ENCODE peak calls at places on chromosomes 6 and 20, in nine cellular contexts. X is ascending aorta, Z is A673, U is breast epithelium, V is dorsolateral prefrontal cortex, H is uterus, P is endothelial cell of umbilical vein, J is left lung, R is A549. L is an unnamed sample.

GRCh38 chr6:94668896-94669295 is 908.4 kb upstream of the MANEA start:
- DNase-seq in X (no peak), Z (no peak), U (no peak), V (no peak), H (no peak), P (no peak), J (no peak), R (no peak), L (no peak)

GRCh38 chr20:47727170-47727880 is 58.0 kb downstream of the SULF2 start:
- DNase-seq in X (peak; percentile 60), Z (no peak), U (no peak), V (no peak), H (no peak), P (no peak), J (peak; percentile 87), R (no peak), L (no peak)

GRCh38 chr6:36160147-36160760 is 29.9 kb downstream of the MAPK13 start:
- DNase-seq in X (no peak), Z (no peak), U (no peak), V (no peak), H (no peak), P (no peak), J (no peak), R (no peak), L (no peak)

GRCh38 chr20:57315964-57316480 is 13.6 kb upstream of the SPO11 start:
- DNase-seq in X (no peak), Z (no peak), U (no peak), V (no peak), H (no peak), P (no peak), J (no peak), R (no peak), L (no peak)

GRCh38 chr6:53358440-53359087 is 9.8 kb upstream of the ELOVL5 start:
- DNase-seq in X (no peak), Z (no peak), U (no peak), V (no peak), H (no peak), P (no peak), J (no peak), R (no peak), L (no peak)

GRCh38 chr6:29791786-29792122 is 35.9 kb upstream of the HLA-G start:
- DNase-seq in X (no peak), Z (no peak), U (no peak), V (no peak), H (no peak), P (no peak), J (no peak), R (no peak), L (no peak)

GRCh38 chr20:63894358-63895201 is at the start of gene DNAJC5:
- DNase-seq in X (peak; percentile 64), Z (peak; percentile 95), U (peak; percentile 90), V (peak; percentile 97), H (peak; percentile 95), P (peak; percentile 91), J (peak; percentile 99), R (peak; percentile 92), L (peak; percentile 72)

GRCh38 chr6:75317503-75318206 is 33.1 kb upstream of the TMEM30A start:
- DNase-seq in X (no peak), Z (peak; percentile 11), U (no peak), V (no peak), H (no peak), P (peak; percentile 71), J (no peak), R (no peak), L (no peak)

GRCh38 chr6:82704048-82704447 is 340.4 kb downstream of the TPBG start:
- DNase-seq in X (no peak), Z (no peak), U (no peak), V (no peak), H (no peak), P (no peak), J (no peak), R (no peak), L (no peak)

GRCh38 chr20:25273541-25274358 is 25.9 kb downstream of the PYGB start:
- DNase-seq in X (no peak), Z (no peak), U (peak; percentile 70), V (peak; percentile 68), H (peak; percentile 11), P (no peak), J (no peak), R (no peak), L (peak; percentile 73)

GRCh38 chr20:8589956-8590355 is 457.9 kb downstream of the PLCB1 start:
- DNase-seq in X (no peak), Z (no peak), U (no peak), V (no peak), H (no peak), P (peak; percentile 86), J (no peak), R (no peak), L (no peak)

GRCh38 chr20:57250607-57251343 is 15.7 kb downstream of the BMP7 start:
- DNase-seq in X (no peak), Z (peak; percentile 59), U (no peak), V (no peak), H (no peak), P (no peak), J (no peak), R (no peak), L (no peak)

GRCh38 chr6:135496805-135497411 is 632 bp downstream of the AHI1 start:
- DNase-seq in X (no peak), Z (peak; percentile 3), U (no peak), V (no peak), H (no peak), P (no peak), J (no peak), R (no peak), L (no peak)

GRCh38 chr6:35477551-35478179 is 9.5 kb downstream of the RPL10A start:
- DNase-seq in X (no peak), Z (no peak), U (no peak), V (no peak), H (no peak), P (no peak), J (no peak), R (no peak), L (no peak)

DNA sequence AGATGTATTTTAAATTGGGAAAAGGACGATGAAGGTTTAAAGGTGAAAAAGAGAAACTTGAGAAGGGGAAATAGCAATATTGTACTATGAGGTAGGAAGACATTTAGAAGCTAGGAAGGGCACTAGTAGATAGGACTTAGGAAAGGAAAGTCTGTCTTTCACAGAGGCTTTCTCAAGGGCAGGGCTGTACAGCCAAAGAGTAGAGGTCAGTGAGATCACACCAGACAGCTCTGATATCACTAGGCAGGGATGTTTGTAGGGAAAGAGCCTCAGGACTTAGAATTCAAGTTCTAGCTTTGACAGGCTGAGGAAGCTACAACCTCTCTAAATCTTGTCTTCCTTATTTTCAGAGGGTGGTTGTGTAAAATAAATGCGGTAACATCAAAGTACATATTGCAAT is 160.4 kb upstream of the SLC22A16 start:
- DNase-seq in X (no peak), Z (no peak), U (no peak), V (no peak), H (no peak), P (no peak), J (no peak), R (no peak), L (no peak)
- H3K27ac ChIP-seq in X (no peak overlapping the region), Z (no peak overlapping the region), U (no peak overlapping the region), V (peak overlapping the region; percentile 39), H (no peak overlapping the region), P (no peak overlapping the region), J (no peak overlapping the region), R (no peak overlapping the region), L (no peak overlapping the region)

GRCh38 chr20:51129201-51129671 is 106.3 kb upstream of the KCNG1 start:
- DNase-seq in X (no peak), Z (no peak), U (no peak), V (no peak), H (no peak), P (no peak), J (no peak), R (no peak), L (no peak)
- H3K27ac ChIP-seq in X (no peak overlapping the region), Z (no peak overlapping the region), U (no peak overlapping the region), V (no peak overlapping the region), H (no peak overlapping the region), P (no peak overlapping the region), J (no peak overlapping the region), R (peak overlapping the region; percentile 11), L (no peak overlapping the region)

DNA sequence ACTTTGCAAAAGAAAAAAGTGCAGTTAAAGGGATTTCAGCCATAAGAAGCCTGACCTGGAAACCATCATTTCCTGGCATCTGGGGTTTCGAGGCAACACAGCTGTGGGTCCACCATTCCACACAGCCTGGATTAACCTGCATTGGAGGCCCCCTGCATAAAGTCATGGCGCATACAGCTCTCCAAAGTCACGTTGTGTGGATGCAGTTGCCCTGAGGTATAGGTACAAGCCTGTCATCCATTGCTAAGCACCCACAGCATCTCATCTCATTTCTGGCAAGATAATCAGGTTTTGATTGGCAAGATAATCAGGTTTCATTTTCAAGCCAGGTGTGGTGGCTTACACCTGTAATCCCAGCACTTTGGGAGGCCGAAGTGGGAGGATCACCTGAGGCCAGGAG is 54.5 kb upstream of the TAGAP start:
- DNase-seq in X (no peak), Z (no peak), U (no peak), V (no peak), H (no peak), P (no peak), J (no peak), R (no peak), L (no peak)
- H3K27ac ChIP-seq in X (no peak overlapping the region), Z (no peak overlapping the region), U (peak overlapping the region; percentile 45), V (no peak overlapping the region), H (no peak overlapping the region), P (no peak overlapping the region), J (peak overlapping the region; percentile 50), R (no peak overlapping the region), L (no peak overlapping the region)

GRCh38 chr6:40343887-40344565 is 243.1 kb downstream of the LRFN2 start:
- DNase-seq in X (no peak), Z (no peak), U (no peak), V (peak; percentile 23), H (no peak), P (no peak), J (no peak), R (no peak), L (no peak)

GRCh38 chr6:40342674-40343230 is 244.4 kb downstream of the LRFN2 start:
- DNase-seq in X (no peak), Z (peak; percentile 42), U (no peak), V (peak; percentile 3), H (no peak), P (no peak), J (no peak), R (no peak), L (peak; percentile 45)

GRCh38 chr6:40341726-40342125 is 245.4 kb downstream of the LRFN2 start:
- DNase-seq in X (no peak), Z (no peak), U (no peak), V (peak; percentile 2), H (no peak), P (no peak), J (no peak), R (no peak), L (no peak)

GRCh38 chr6:40344566-40345185 is 242.5 kb downstream of the LRFN2 start:
- DNase-seq in X (no peak), Z (no peak), U (peak; percentile 13), V (peak; percentile 12), H (no peak), P (no peak), J (no peak), R (no peak), L (no peak)

DNA sequence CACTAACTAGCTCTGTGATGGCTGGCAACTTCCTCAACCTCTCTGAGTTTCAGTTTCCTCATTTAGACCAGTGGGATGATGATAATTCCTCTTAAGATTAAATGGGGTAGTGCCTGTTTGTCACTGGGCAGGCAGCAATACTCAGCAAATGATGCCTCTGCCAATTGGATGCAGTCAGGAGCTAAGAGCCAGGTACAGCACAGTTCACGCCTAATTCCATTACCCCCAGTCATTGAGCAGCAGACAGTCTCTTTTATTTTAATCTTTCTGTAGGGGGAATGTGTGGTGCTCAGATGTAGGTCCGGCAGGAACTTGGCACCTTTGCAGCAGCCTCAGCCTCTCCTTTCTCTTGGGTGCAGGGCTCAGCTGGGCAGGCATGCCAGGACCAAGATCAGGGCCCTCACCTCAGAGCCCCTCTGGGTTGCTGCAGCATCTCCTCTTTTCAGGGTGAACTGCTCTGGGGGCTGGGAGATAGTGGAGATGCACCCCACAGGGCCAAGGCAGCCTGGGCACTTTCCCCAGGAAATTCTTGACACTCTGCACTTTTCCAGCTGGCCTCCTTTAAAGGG is 243.8 kb downstream of the LRFN2 start:
- DNase-seq in X (no peak), Z (no peak), U (peak; percentile 8), V (peak; percentile 37), H (no peak), P (no peak), J (no peak), R (no peak), L (no peak)
- H3K27ac ChIP-seq in X (no peak overlapping the region), Z (no peak overlapping the region), U (no peak overlapping the region), V (no peak overlapping the region), H (no peak overlapping the region), P (no peak overlapping the region), J (no peak overlapping the region), R (no peak overlapping the region), L (no peak overlapping the region)

L was measured in substantia nigra.